ENCODE peak calls at places on chromosomes 7 and 10, in seven cellular contexts. R, W, G, Q, I, J and O are unnamed samples.
A peak's percentile ranks its signal among the peaks of the same experiment; 100 is the strongest.

GRCh38 chr10:121800146-121800545 is 127.7 kb downstream of the ATE1 start:
- DNase-seq in R (no peak), W (no peak), I (no peak), Q (no peak), J (no peak), G (no peak), O (no peak)

GRCh38 chr7:1720325-1720724 is 50.2 kb downstream of the ELFN1 start:
- DNase-seq in W (no peak), I (no peak), J (no peak), R (no peak), Q (no peak), G (peak; percentile 79), O (peak; percentile 12)

GRCh38 chr10:82394122-82394521 is 519.1 kb downstream of the NRG3 start:
- DNase-seq in J (peak; percentile 50), R (peak; percentile 71), Q (no peak), G (peak; percentile 90), I (no peak), W (no peak), O (no peak)

GRCh38 chr7:114658188-114658587 is 243.6 kb downstream of the FOXP2 start:
- DNase-seq in R (no peak), W (no peak), Q (no peak), G (no peak), I (no peak), J (no peak), O (no peak)

GRCh38 chr7:48528689-48529088 is 357.4 kb downstream of the ABCA13 start:
- DNase-seq in W (no peak), R (no peak), Q (no peak), G (no peak), I (no peak), J (no peak), O (no peak)

GRCh38 chr10:51524041-51524440 is 175.4 kb downstream of the CSTF2T start:
- DNase-seq in I (no peak), G (no peak), J (no peak), W (peak; percentile 43), Q (no peak), R (no peak), O (peak; percentile 16)

GRCh38 chr10:22321831-22322662 is 1.1 kb downstream of the BMI1 start:
- DNase-seq in J (peak; percentile 55), Q (no peak), W (no peak), G (no peak), R (no peak), I (peak; percentile 78), O (no peak)

GRCh38 chr7:108004220-108005142 is 1.5 kb upstream of the LAMB1 start:
- DNase-seq in J (no peak), G (no peak), Q (no peak), R (no peak), W (no peak), I (no peak), O (peak; percentile 54)

GRCh38 chr10:116101616-116102015 is 171.4 kb downstream of the GFRA1 start:
- DNase-seq in G (no peak), I (no peak), W (no peak), J (no peak), Q (no peak), R (no peak), O (no peak)

GRCh38 chr7:155383756-155384491 is 74.0 kb upstream of the EN2 start:
- DNase-seq in R (no peak), W (no peak), Q (no peak), I (no peak), G (no peak), J (no peak), O (no peak)

GRCh38 chr10:48541144-48541795 is 63.6 kb downstream of the ARHGAP22 start:
- DNase-seq in J (no peak), G (no peak), W (no peak), I (peak; percentile 47), R (no peak), Q (no peak), O (no peak)

GRCh38 chr10:45809829-45810228 is 37.5 kb downstream of the AGAP4 start:
- DNase-seq in I (no peak), J (no peak), G (no peak), W (no peak), Q (no peak), R (peak; percentile 3), O (no peak)

GRCh38 chr7:79822620-79823240 is 311.9 kb upstream of the GNAI1 start:
- DNase-seq in R (no peak), G (no peak), J (no peak), W (no peak), Q (no peak), I (no peak), O (no peak)

GRCh38 chr7:47132471-47132870 is 449.4 kb downstream of the TNS3 start:
- DNase-seq in J (no peak), G (no peak), R (no peak), W (no peak), Q (no peak), I (no peak), O (peak; percentile 26)

GRCh38 chr7:38524786-38525185 is 106.4 kb downstream of the AMPH start:
- DNase-seq in W (no peak), R (no peak), G (no peak), J (no peak), I (no peak), Q (no peak), O (peak; percentile 2)

GRCh38 chr7:30796105-30796869 is 25.1 kb downstream of the MINDY4 start:
- DNase-seq in I (no peak), W (peak; percentile 31), J (no peak), Q (no peak), G (no peak), R (no peak), O (peak; percentile 38)